ENCODE peak calls at places on chromosomes 11 and 22, in nine cellular contexts. R is IMR-90, F is natural killer cell, V is RWPE2, C is body of pancreas, A is psoas muscle, B is upper lobe of left lung, G is lower lobe of right lung, U is pancreas. M is an unnamed sample.

GRCh38 chr22:24063361-24063760 is 52.3 kb downstream of the CABIN1 start:
- ATAC-seq in A (no peak), B (no peak), G (no peak), V (no peak), R (no peak), C (no peak), F (no peak), U (no peak), M (no peak)

GRCh38 chr11:125890447-125891100 is 3.1 kb downstream of the HYLS1 start:
- ATAC-seq in R (no peak), B (no peak), C (no peak), U (no peak), G (no peak), V (no peak), F (no peak), A (no peak), M (no peak)

GRCh38 chr11:70251583-70252285 is 18.8 kb upstream of the PPFIA1 start:
- ATAC-seq in A (peak; percentile 71), G (no peak), V (peak; percentile 59), R (no peak), F (no peak), B (no peak), C (no peak), U (no peak), M (no peak)

GRCh38 chr11:111327908-111328624 is 29.7 kb downstream of the POU2AF3 start:
- ATAC-seq in F (no peak), R (no peak), G (peak; percentile 90), C (peak; percentile 96), V (no peak), A (peak; percentile 79), U (peak; percentile 95), B (peak; percentile 45), M (no peak)

GRCh38 chr11:100855466-100856067 is 168.5 kb downstream of the ARHGAP42 start:
- ATAC-seq in V (no peak), U (peak; percentile 56), R (peak; percentile 54), C (peak; percentile 62), F (no peak), B (peak; percentile 48), A (no peak), G (no peak), M (no peak)

GRCh38 chr11:118398797-118399564 is 2.4 kb upstream of the ATP5MG start:
- ATAC-seq in R (no peak), U (no peak), G (no peak), A (no peak), V (no peak), F (peak; percentile 41), C (no peak), B (no peak), M (no peak)

GRCh38 chr11:69156218-69156639 is 494 bp downstream of the SMIM38 start:
- ATAC-seq in G (no peak), R (no peak), C (no peak), F (no peak), B (no peak), V (no peak), A (no peak), U (no peak), M (no peak)

GRCh38 chr22:45216133-45217003 is 24.3 kb downstream of the KIAA0930 start:
- ATAC-seq in U (peak; percentile 84), A (no peak), G (no peak), F (no peak), V (no peak), C (peak; percentile 79), B (no peak), R (peak; percentile 27), M (no peak)

GRCh38 chr11:3043315-3043871 is 13.8 kb downstream of the CARS1 start:
- ATAC-seq in C (peak; percentile 74), V (no peak), F (no peak), R (peak; percentile 41), G (peak; percentile 28), A (peak; percentile 83), U (peak; percentile 83), B (peak; percentile 50), M (peak; percentile 70)

DNA sequence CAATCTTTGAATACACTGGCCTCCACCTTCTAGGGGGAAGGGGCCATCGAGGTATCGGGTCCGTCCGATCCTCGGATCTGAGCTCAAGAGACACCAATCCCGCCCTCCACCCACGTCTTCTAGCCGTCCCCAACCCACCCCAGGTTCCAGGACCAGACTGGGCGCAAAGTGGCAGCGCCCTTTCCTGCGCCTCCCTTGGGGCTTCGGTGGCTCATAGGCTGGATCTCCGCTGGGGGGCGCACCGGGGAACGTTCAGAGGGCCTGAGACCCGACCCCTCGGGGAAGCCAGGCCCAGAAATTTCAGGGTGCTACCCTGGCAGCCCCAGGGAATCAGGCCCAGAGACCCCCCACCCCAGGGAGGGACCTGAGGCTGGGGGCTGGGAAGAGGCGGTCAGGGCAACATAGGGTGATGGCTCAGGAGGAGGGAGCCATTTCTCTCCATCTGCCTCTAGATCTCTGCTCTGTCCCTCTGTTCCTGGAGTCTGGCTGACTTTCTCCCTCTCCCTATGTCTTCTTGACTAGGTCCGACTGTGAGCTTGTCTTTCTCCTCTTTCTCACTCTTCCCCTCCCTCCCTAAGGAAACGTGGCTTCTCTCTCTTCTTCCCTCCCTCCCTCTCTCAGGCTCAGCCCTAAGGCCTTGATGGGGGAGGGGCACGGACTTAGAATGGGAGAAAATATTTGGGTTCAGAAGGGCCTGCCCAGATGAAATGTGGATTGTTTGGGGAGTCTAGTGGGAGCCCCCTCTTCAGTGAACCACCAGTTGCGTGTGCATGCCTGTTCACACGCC is 1.1 kb downstream of the CREB3L1 start:
- ATAC-seq in F (peak; percentile 38), C (no peak), V (no peak), B (peak; percentile 67), U (peak; percentile 49), G (peak; percentile 54), R (peak; percentile 65), A (peak; percentile 24), M (no peak)
- TF ChIP-seq CTCF in F (no peak), C (peak; percentile 66), V (peak; percentile 18), B (peak; percentile 42), U (peak; percentile 33), G (peak; percentile 46), R (peak; percentile 77), A (no peak), M (peak; percentile 26)

DNA sequence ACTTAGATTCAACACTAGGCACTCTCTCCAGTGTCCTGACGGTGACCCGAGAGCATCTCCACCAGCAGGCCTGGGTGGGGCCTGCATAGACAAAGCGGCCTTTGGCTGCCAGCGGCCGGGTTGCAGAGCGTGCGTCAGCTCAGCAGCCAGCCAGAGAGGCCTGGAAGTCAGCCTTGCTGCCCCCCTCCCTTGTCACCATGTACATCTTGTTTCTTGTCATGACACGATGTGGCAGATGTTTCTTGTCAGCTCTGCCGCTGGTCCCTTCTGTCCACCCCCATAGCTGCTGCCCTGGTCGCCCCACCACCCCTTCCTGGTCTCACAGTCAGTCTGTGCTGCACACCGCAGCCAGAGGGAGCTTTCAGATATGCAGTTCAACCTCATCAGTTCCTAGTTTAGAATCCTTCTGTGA is 33.1 kb upstream of the CBX7 start:
- ATAC-seq in G (peak; percentile 80), A (peak; percentile 66), C (peak; percentile 21), R (peak; percentile 78), V (no peak), F (no peak), U (peak; percentile 11), B (peak; percentile 91), M (peak; percentile 87)
- TF ChIP-seq CTCF in G (peak; percentile 21), A (peak; percentile 17), C (no peak), R (peak; percentile 40), V (peak; percentile 9), F (no peak), U (no peak), B (peak; percentile 42), M (peak; percentile 52)

GRCh38 chr11:1293619-1294015 is 15.8 kb downstream of the TOLLIP start:
- ATAC-seq in C (no peak), V (peak; percentile 60), A (peak; percentile 31), U (peak; percentile 46), G (no peak), F (peak; percentile 48), B (peak; percentile 25), R (peak; percentile 42), M (peak; percentile 29)
- TF ChIP-seq CTCF in C (peak; percentile 57), V (peak; percentile 28), A (peak; percentile 51), U (no peak), G (peak; percentile 26), F (no peak), B (peak; percentile 17), R (peak; percentile 23), M (no peak)

DNA sequence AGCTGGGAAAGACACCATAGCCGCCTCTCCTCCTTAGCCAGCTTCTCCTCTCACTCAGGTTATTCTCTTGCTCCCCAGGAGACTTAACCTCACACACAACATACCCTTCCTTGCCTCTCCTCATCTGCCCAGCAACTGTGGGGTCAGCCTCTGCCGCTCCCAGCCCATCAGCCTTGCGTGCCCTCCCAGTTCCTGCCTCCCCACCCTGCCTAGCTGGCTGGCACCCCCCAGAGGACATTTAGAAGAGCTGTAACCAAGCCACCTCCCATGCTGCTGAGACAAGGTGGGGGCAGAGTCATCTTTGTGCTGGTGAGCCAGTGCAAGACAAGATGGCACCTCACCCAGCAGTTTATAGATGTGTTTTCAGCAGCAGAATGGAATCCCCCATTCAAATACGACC is 38.2 kb downstream of the TOM1 start:
- ATAC-seq in A (peak; percentile 18), R (no peak), U (no peak), C (no peak), G (no peak), V (no peak), B (no peak), F (peak; percentile 41), M (no peak)
- TF ChIP-seq CTCF in A (no peak), R (no peak), U (no peak), C (no peak), G (no peak), V (peak; percentile 17), B (no peak), F (no peak), M (no peak)

GRCh38 chr11:82703226-82703625 is 30.4 kb downstream of the FAM181B start:
- ATAC-seq in B (no peak), F (no peak), V (no peak), C (no peak), U (no peak), R (no peak), A (no peak), G (no peak), M (no peak)

GRCh38 chr11:82698576-82699352 is 34.9 kb downstream of the FAM181B start:
- ATAC-seq in G (no peak), F (no peak), U (no peak), R (no peak), A (no peak), C (no peak), V (no peak), B (no peak), M (no peak)

GRCh38 chr11:82703796-82704195 is 29.9 kb downstream of the FAM181B start:
- ATAC-seq in A (no peak), R (no peak), B (no peak), C (no peak), F (no peak), U (no peak), G (no peak), V (no peak), M (no peak)

GRCh38 chr11:82701847-82702520 is 31.7 kb downstream of the FAM181B start:
- ATAC-seq in V (no peak), B (no peak), U (peak; percentile 54), G (no peak), A (no peak), R (peak; percentile 35), F (no peak), C (no peak), M (no peak)
- TF ChIP-seq CTCF in V (peak; percentile 38), B (no peak), U (peak; percentile 9), G (peak; percentile 51), A (peak; percentile 35), R (peak; percentile 56), F (no peak), C (peak; percentile 52), M (peak; percentile 60)